ENCODE peak calls at places on chromosome 22, in six cellular contexts. V is AG04450, A is stomach, B is GM12865, T is heart left ventricle, S is adrenal gland. Y is an unnamed sample.

GRCh38 chr22:28958611-28959010 is 75.2 kb downstream of the ZNRF3 start:
- DNase-seq in V (no peak), B (no peak), S (no peak), T (no peak), A (no peak), Y (no peak)

GRCh38 chr22:36211237-36211881 is 9.8 kb upstream of the APOL4 start:
- DNase-seq in T (no peak), V (no peak), A (no peak), S (no peak), B (peak; percentile 55), Y (no peak)

GRCh38 chr22:36136475-36136874 is 24.1 kb downstream of the APOL3 start:
- DNase-seq in T (peak; percentile 46), A (no peak), S (no peak), B (no peak), V (peak; percentile 30), Y (no peak)

GRCh38 chr22:33666661-33667619 is 253.3 kb downstream of the LARGE1 start:
- DNase-seq in V (no peak), B (peak; percentile 52), S (no peak), T (no peak), A (peak; percentile 39), Y (no peak)

GRCh38 chr22:40046126-40046525 is 51.4 kb downstream of the FAM83F start:
- DNase-seq in S (peak; percentile 19), A (no peak), V (no peak), T (no peak), B (no peak), Y (peak; percentile 67)

GRCh38 chr22:36302439-36303114 is 49.6 kb downstream of the APOL1 start:
- DNase-seq in A (no peak), V (no peak), T (no peak), B (no peak), S (no peak), Y (no peak)

GRCh38 chr22:36245805-36246356 is 6.6 kb upstream of the APOL2 start:
- DNase-seq in S (no peak), A (no peak), V (no peak), T (no peak), B (no peak), Y (no peak)

GRCh38 chr22:37414288-37414687 is 13.0 kb downstream of the ELFN2 start:
- DNase-seq in V (no peak), S (no peak), A (no peak), B (no peak), T (no peak), Y (no peak)

GRCh38 chr22:22590136-22590891 is 31.2 kb upstream of the PRAME start:
- DNase-seq in B (no peak), A (no peak), V (no peak), S (no peak), T (no peak), Y (no peak)

GRCh38 chr22:22995166-22995565 is 75.2 kb upstream of the GNAZ start:
- DNase-seq in V (no peak), A (no peak), B (no peak), T (no peak), S (no peak), Y (no peak)

GRCh38 chr22:22358136-22358535 is 113.5 kb downstream of the VPREB1 start:
- DNase-seq in B (no peak), S (no peak), T (no peak), V (no peak), A (no peak), Y (no peak)

GRCh38 chr22:29093501-29093921 is 20.7 kb downstream of the KREMEN1 start:
- DNase-seq in A (no peak), B (no peak), S (no peak), V (peak; percentile 23), T (no peak), Y (no peak)

GRCh38 chr22:45335021-45335818 is 25.5 kb downstream of the FAM118A start:
- DNase-seq in B (no peak), S (peak; percentile 74), A (no peak), V (no peak), T (peak; percentile 89), Y (no peak)
- TF ChIP-seq CTCF in B (no peak), S (no peak), A (no peak), V (peak; percentile 21), T (no peak), Y (no peak)

DNA sequence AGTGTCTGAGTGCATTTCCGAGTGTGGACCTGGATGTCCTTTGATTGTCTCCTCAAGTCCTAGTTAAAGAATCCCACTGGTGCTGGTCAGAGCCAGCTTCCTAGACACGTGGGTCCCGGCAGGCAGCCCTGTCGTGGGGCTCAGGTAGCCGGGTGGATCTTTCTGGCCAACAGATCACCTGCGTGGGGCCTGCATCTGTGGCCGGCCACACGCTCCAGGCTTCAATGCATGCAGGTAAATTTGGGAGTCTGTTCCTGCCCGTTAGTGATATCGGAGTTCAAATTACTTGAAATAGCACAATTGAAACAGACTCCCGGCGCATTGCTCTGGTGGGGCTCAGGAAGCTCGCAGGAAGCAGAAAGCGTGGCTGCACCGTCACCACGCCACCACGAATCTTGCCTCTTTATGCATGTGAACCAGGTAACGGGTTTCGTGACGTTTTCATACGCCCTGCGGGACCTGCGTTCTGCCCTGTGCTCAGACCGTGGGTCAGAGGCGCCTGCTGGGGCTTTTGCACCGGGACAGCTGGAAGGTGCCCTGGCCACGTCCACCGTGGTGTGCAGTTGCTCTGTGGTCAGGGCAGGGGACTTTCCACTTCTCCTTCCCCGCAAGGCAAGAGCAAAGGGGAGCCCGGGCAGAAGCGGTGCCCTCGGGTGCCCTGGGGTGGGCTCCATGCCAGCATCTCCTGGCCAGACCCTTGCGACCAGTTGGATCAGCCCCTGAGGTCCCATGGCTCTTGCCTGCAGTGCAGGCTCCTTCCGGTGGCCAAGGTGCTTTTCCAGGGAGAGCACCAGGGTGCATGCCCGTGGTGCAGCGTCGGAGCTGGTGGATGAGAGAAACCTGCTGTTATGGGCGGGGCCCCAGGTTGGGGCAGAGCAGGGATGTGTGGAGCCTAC is 803.5 kb downstream of the BRD1 start:
- DNase-seq in V (no peak), B (no peak), T (no peak), S (no peak), A (no peak), Y (no peak)
- TF ChIP-seq CTCF in V (no peak), B (no peak), T (no peak), S (no peak), A (no peak), Y (no peak)

DNA sequence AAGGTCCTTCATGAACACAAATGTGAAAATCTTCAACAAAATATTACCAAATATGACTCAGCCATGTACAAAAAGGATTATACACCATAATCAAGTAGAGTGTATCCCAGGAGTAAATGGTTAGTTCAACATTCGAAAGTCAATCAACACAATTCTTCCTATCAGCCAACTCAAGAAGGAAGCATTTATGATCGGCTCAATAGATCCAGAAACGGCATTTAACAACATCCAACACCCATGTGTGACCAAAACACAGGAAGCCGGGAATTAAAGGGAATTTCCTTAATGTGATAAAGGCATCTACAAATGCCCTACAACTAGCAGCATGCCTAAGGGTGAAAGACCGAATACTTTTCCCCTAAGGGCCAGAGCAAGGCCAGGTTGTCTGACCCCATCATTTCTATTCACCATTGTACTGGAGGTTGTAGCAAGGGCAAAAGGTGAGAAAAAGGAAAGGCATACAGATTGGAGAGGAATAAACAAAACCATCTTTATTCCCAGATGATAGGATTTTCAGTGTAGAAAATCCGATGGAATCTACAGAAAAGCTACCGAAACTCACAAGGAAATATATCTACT is 69.9 kb upstream of the CLDN5 start:
- DNase-seq in V (no peak), S (no peak), T (no peak), A (no peak), B (no peak), Y (no peak)
- TF ChIP-seq CTCF in V (no peak), S (no peak), T (no peak), A (no peak), B (no peak), Y (no peak)

DNA sequence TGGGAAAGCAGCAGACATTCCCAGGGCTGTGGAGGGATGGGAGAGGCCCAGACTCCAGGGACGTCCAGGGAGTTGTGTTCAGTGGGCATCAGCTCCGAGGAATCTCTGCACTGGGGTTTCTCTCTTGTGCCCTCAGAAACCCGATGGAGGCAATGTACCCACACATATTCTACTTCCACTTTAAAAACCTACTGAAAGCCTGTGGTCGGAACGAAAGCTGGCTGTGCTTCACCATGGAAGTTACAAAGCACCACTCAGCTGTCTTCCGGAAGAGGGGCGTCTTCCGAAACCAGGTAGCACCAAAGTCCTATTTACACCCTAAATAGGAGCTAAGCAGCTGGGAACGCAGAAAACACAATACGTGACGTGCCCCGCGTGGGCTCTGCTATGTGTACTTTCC is 8.3 kb downstream of the APOBEC3D start:
- DNase-seq in S (no peak), A (no peak), B (no peak), T (no peak), V (no peak), Y (no peak)
- TF ChIP-seq CTCF in S (no peak), A (no peak), B (no peak), T (no peak), V (no peak), Y (no peak)

DNA sequence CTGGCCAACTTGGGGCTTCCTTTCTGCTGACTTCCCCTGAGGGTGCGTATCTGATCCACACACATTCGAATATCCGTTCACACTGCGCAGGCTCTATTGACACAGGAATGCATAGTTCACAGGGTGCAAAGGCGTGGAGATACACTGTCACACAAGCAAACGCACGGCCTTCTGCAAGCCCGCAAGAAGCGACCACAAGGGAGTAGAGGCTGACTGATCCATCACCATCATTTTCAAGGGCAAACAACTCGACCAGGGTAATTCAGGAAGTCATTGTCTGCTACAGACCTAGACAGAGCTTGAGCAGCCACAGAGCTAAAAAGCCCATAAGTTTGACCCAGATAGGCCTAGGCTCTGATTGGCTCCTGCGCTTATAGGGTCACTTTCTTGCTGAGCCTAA is 392.3 kb downstream of the MN1 start:
- DNase-seq in B (no peak), S (no peak), V (no peak), A (no peak), T (no peak), Y (no peak)
- TF ChIP-seq CTCF in B (no peak), S (no peak), V (no peak), A (no peak), T (no peak), Y (no peak)

GRCh38 chr22:24703101-24703500 is 71.4 kb downstream of the PIWIL3 start:
- DNase-seq in V (peak; percentile 27), S (peak; percentile 47), B (no peak), A (peak; percentile 40), T (peak; percentile 69), Y (no peak)

GRCh38 chr22:24706050-24706449 is 68.5 kb downstream of the PIWIL3 start:
- DNase-seq in A (no peak), T (no peak), S (no peak), B (no peak), V (no peak), Y (no peak)

GRCh38 chr22:24706732-24707476 is 67.6 kb downstream of the PIWIL3 start:
- DNase-seq in V (no peak), T (no peak), A (no peak), S (no peak), B (no peak), Y (peak; percentile 13)

DNA sequence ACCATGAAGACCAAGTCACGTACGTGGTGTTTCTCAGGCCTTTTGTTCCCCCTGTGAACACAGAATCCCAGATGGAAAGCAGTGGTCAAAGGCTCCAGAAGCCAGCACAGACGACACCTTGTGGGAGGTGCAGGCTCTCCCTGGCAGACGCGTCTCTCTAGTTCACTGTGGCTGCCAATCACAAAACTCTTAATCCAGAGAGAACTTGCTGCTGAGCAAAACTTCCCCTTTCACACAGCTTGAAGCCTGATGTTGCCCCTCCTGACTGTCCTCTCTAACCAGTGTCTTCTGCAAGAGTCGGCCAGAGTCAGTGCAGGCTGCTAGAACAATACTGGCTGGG is 67.1 kb downstream of the PIWIL3 start:
- DNase-seq in A (no peak), B (no peak), T (no peak), S (no peak), V (no peak), Y (no peak)
- TF ChIP-seq CTCF in A (no peak), B (no peak), T (no peak), S (no peak), V (no peak), Y (no peak)

GRCh38 chr22:20751185-20751851 is 22.6 kb upstream of the SERPIND1 start:
- DNase-seq in T (no peak), V (no peak), A (no peak), B (no peak), S (no peak), Y (no peak)
- TF ChIP-seq CTCF in T (no peak), V (peak; percentile 11), A (no peak), B (no peak), S (no peak), Y (no peak)